ENCODE peak calls at places on chromosomes 4 and X, in six cellular contexts. One of them, this sample, is unnamed.

GRCh38 chrX:18617351-18617750 is 54.6 kb downstream of the RS1 start:
- DNase-seq in SK-N-SH: no peak
- DNase-seq in H1: no peak
- DNase-seq in HepG2: peak
- DNase-seq in IMR-90: peak
- DNase-seq in K562: no peak
- DNase-seq in this sample: no peak

GRCh38 chr4:95092762-95093161 is 335.0 kb downstream of the BMPR1B start:
- DNase-seq in SK-N-SH: peak
- DNase-seq in H1: no peak
- DNase-seq in HepG2: no peak
- DNase-seq in IMR-90: no peak
- DNase-seq in K562: no peak
- DNase-seq in this sample: no peak

GRCh38 chr4:83216856-83217683 is 67.5 kb downstream of the COQ2 start:
- DNase-seq in SK-N-SH: no peak
- DNase-seq in H1: no peak
- DNase-seq in HepG2: no peak
- DNase-seq in IMR-90: no peak
- DNase-seq in K562: no peak
- DNase-seq in this sample: no peak

GRCh38 chrX:117711774-117712173 is 404.8 kb downstream of the KLHL13 start:
- DNase-seq in SK-N-SH: peak
- DNase-seq in H1: no peak
- DNase-seq in HepG2: no peak
- DNase-seq in IMR-90: no peak
- DNase-seq in K562: no peak
- DNase-seq in this sample: no peak

GRCh38 chrX:114584434-114584943 is 603 bp downstream of the HTR2C start:
- DNase-seq in SK-N-SH: peak
- DNase-seq in H1: peak
- DNase-seq in HepG2: no peak
- DNase-seq in IMR-90: no peak
- DNase-seq in K562: no peak
- DNase-seq in this sample: no peak

GRCh38 chr4:68466751-68467150 is 19.5 kb downstream of the TMPRSS11E start:
- DNase-seq in SK-N-SH: no peak
- DNase-seq in H1: no peak
- DNase-seq in HepG2: no peak
- DNase-seq in IMR-90: no peak
- DNase-seq in K562: no peak
- DNase-seq in this sample: no peak

GRCh38 chrX:132491191-132491590 is 2.4 kb upstream of the MBNL3 start:
- DNase-seq in SK-N-SH: no peak
- DNase-seq in H1: no peak
- DNase-seq in HepG2: peak
- DNase-seq in IMR-90: no peak
- DNase-seq in K562: no peak
- DNase-seq in this sample: no peak

GRCh38 chrX:143437439-143437838 is 79.8 kb downstream of the SPANXN3 start:
- DNase-seq in SK-N-SH: peak
- DNase-seq in H1: no peak
- DNase-seq in HepG2: no peak
- DNase-seq in IMR-90: no peak
- DNase-seq in K562: no peak
- DNase-seq in this sample: no peak

GRCh38 chrX:22433292-22434070 is 160.8 kb downstream of the CBLL2 start:
- DNase-seq in SK-N-SH: no peak
- DNase-seq in H1: no peak
- DNase-seq in HepG2: no peak
- DNase-seq in IMR-90: no peak
- DNase-seq in K562: no peak
- DNase-seq in this sample: no peak

GRCh38 chrX:133722756-133723155 is 262.6 kb downstream of the GPC3 start:
- DNase-seq in SK-N-SH: no peak
- DNase-seq in H1: no peak
- DNase-seq in HepG2: no peak
- DNase-seq in IMR-90: no peak
- DNase-seq in K562: no peak
- DNase-seq in this sample: no peak

GRCh38 chr4:75630174-75630931 is at the start of gene CDKL2:
- DNase-seq in SK-N-SH: peak
- DNase-seq in H1: peak
- DNase-seq in HepG2: no peak
- DNase-seq in IMR-90: no peak
- DNase-seq in K562: no peak
- DNase-seq in this sample: peak

GRCh38 chr4:8533274-8533865 is 46.8 kb upstream of the GPR78 start:
- DNase-seq in SK-N-SH: no peak
- DNase-seq in H1: no peak
- DNase-seq in HepG2: no peak
- DNase-seq in IMR-90: no peak
- DNase-seq in K562: no peak
- DNase-seq in this sample: no peak

GRCh38 chrX:38899650-38900049 is 98.4 kb downstream of the MID1IP1 start:
- DNase-seq in SK-N-SH: no peak
- DNase-seq in H1: no peak
- DNase-seq in HepG2: no peak
- DNase-seq in IMR-90: no peak
- DNase-seq in K562: no peak
- DNase-seq in this sample: no peak

GRCh38 chr4:52235775-52236174 is 184.7 kb downstream of the SPATA18 start:
- DNase-seq in SK-N-SH: no peak
- DNase-seq in H1: no peak
- DNase-seq in HepG2: no peak
- DNase-seq in IMR-90: no peak
- DNase-seq in K562: no peak
- DNase-seq in this sample: no peak

GRCh38 chrX:98067611-98068010 is 1183.9 kb downstream of the RPA4 start:
- DNase-seq in SK-N-SH: no peak
- DNase-seq in H1: no peak
- DNase-seq in HepG2: no peak
- DNase-seq in IMR-90: peak
- DNase-seq in K562: no peak
- DNase-seq in this sample: no peak

GRCh38 chrX:104253567-104254441 is 929 bp downstream of the ESX1 start:
- DNase-seq in SK-N-SH: peak
- DNase-seq in H1: peak
- DNase-seq in HepG2: no peak
- DNase-seq in IMR-90: no peak
- DNase-seq in K562: no peak
- DNase-seq in this sample: no peak

GRCh38 chr4:16579866-16580265 is 318.6 kb downstream of the LDB2 start:
- DNase-seq in SK-N-SH: no peak
- DNase-seq in H1: no peak
- DNase-seq in HepG2: no peak
- DNase-seq in IMR-90: peak
- DNase-seq in K562: no peak
- DNase-seq in this sample: no peak

GRCh38 chr4:55512922-55513571 is 33.7 kb downstream of the CLOCK start:
- DNase-seq in SK-N-SH: no peak
- DNase-seq in H1: no peak
- DNase-seq in HepG2: peak
- DNase-seq in IMR-90: peak
- DNase-seq in K562: no peak
- DNase-seq in this sample: no peak

GRCh38 chrX:111348363-111348927 is 63.5 kb downstream of the DCX start:
- DNase-seq in SK-N-SH: no peak
- DNase-seq in H1: no peak
- DNase-seq in HepG2: no peak
- DNase-seq in IMR-90: no peak
- DNase-seq in K562: no peak
- DNase-seq in this sample: no peak

GRCh38 chr4:140095694-140096482 is 58.1 kb downstream of the MAML3 start:
- DNase-seq in SK-N-SH: peak
- DNase-seq in H1: no peak
- DNase-seq in HepG2: no peak
- DNase-seq in IMR-90: peak
- DNase-seq in K562: no peak
- DNase-seq in this sample: no peak

GRCh38 chrX:132622130-132622529 is 133.3 kb upstream of the MBNL3 start:
- DNase-seq in SK-N-SH: no peak
- DNase-seq in H1: no peak
- DNase-seq in HepG2: no peak
- DNase-seq in IMR-90: peak
- DNase-seq in K562: peak
- DNase-seq in this sample: no peak

GRCh38 chr4:168917150-168917779 is 92.8 kb downstream of the CBR4 start:
- DNase-seq in SK-N-SH: peak
- DNase-seq in H1: no peak
- DNase-seq in HepG2: peak
- DNase-seq in IMR-90: peak
- DNase-seq in K562: peak
- DNase-seq in this sample: no peak

GRCh38 chr4:55078987-55079386 is 46.4 kb downstream of the KDR start:
- DNase-seq in SK-N-SH: no peak
- DNase-seq in H1: no peak
- DNase-seq in HepG2: no peak
- DNase-seq in IMR-90: peak
- DNase-seq in K562: no peak
- DNase-seq in this sample: no peak

GRCh38 chrX:22310779-22311178 is 38.1 kb downstream of the CBLL2 start:
- DNase-seq in SK-N-SH: no peak
- DNase-seq in H1: no peak
- DNase-seq in HepG2: no peak
- DNase-seq in IMR-90: peak
- DNase-seq in K562: no peak
- DNase-seq in this sample: no peak

GRCh38 chr4:40033603-40034002 is 23.0 kb upstream of the N4BP2 start:
- DNase-seq in SK-N-SH: no peak
- DNase-seq in H1: no peak
- DNase-seq in HepG2: no peak
- DNase-seq in IMR-90: no peak
- DNase-seq in K562: no peak
- DNase-seq in this sample: no peak

GRCh38 chr4:184647391-184648101 is 1.7 kb downstream of the CASP3 start:
- DNase-seq in SK-N-SH: no peak
- DNase-seq in H1: no peak
- DNase-seq in HepG2: no peak
- DNase-seq in IMR-90: peak
- DNase-seq in K562: no peak
- DNase-seq in this sample: no peak

DNA sequence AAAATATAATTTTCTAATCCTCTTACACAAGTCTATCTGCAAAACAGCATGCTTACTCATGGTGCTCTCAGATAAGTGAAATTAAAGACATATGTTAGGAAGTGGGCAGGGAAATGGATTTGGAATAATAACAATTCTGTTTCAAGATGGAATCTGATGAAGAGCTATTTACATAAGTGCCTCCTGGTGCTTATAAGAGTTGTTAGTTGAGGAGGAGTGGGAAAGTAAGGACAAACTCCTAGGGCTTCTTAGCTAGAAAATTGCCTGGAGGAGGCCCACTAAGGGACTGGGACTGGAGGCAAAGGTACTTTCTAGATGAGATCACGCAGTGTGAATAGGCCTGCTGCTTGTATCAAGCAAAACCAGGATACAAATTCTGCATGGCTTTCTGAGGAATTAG is 939.8 kb downstream of the GLUD2 start:
- DNase-seq in SK-N-SH: peak
- DNase-seq in H1: no peak
- DNase-seq in HepG2: no peak
- DNase-seq in IMR-90: no peak
- DNase-seq in K562: no peak
- DNase-seq in this sample: no peak
- H3K9ac ChIP-seq in SK-N-SH: no peak
- H3K9ac ChIP-seq in H1: no peak
- H3K9ac ChIP-seq in HepG2: no peak
- H3K9ac ChIP-seq in IMR-90: no peak
- H3K9ac ChIP-seq in K562: no peak
- H3K9ac ChIP-seq in this sample: no peak

DNA sequence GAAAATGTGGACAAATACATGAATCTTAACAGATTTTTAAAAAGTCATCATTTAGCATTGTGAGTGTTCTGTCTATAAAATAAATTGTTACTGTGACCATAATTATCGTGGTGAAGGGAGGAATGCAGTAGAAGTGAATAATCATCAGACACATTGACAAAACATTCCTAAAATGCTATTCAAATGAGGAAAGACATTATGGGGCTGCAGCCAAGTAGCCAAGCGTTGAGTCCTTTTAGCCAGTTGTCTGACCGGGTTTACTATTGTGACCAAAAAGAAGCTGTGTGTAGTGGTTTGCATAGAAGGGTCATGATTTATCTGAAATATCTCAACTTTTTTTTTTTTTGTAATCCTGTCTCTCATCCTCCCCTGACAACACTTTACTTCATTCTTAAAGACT is 19.5 kb downstream of the WWC2 start:
- DNase-seq in SK-N-SH: no peak
- DNase-seq in H1: no peak
- DNase-seq in HepG2: no peak
- DNase-seq in IMR-90: peak
- DNase-seq in K562: no peak
- DNase-seq in this sample: no peak
- TF ChIP-seq USF2 in SK-N-SH: no peak
- TF ChIP-seq USF2 in H1: no peak
- TF ChIP-seq USF2 in HepG2: no peak
- TF ChIP-seq USF2 in IMR-90: no peak
- TF ChIP-seq USF2 in K562: no peak
- TF ChIP-seq USF2 in this sample: no peak

DNA sequence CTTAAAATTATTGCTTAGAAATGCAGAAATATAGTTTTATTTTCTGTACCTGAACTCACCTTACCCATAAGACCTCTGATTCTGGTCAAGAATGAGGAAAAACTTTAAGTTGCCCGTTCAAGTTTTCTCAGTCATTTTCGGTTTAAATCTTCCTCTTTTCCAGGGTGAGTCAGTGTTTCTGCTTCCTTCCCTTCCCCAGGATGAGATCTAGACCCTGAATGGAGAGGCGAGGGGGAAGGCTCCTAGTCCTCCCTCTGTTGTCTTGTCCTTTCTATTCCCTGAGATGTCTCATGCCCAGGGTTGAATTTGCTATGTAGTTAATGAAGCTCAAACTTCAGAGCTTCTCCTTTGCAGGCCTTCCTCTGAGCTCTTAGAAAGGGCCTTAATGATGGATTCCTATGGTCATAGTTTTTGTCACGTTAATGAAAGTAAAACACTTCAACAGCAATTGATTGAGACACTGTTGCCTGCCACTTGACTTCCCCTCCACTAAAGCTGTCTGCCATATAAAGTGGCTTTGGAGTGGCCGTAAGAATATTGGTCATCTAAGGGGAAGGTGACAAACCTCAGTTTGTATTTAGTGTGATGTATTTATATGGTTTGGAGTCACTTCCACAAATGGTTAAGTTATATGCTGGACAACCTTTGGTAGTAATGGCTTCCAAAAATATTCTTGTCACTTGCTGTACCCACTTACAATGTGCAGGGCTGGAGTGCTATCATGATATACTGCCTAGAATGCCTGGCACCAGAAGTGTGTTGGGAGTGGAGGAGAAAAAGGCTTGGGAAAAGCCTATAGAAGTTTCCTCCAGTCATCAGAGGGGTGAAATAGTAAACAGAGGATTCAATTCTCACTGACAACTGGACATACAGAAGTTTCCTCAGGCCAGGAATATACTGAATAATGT is 24.3 kb upstream of the GPRIN3 start:
- DNase-seq in SK-N-SH: no peak
- DNase-seq in H1: no peak
- DNase-seq in HepG2: no peak
- DNase-seq in IMR-90: no peak
- DNase-seq in K562: no peak
- DNase-seq in this sample: no peak
- H3K9ac ChIP-seq in SK-N-SH: no peak
- H3K9ac ChIP-seq in H1: no peak
- H3K9ac ChIP-seq in HepG2: no peak
- H3K9ac ChIP-seq in IMR-90: no peak
- H3K9ac ChIP-seq in K562: no peak
- H3K9ac ChIP-seq in this sample: no peak

GRCh38 chrX:49960061-49960460 is 37.7 kb downstream of the CLCN5 start:
- DNase-seq in SK-N-SH: no peak
- DNase-seq in H1: no peak
- DNase-seq in HepG2: no peak
- DNase-seq in IMR-90: no peak
- DNase-seq in K562: no peak
- DNase-seq in this sample: no peak
- TF ChIP-seq USF2 in SK-N-SH: no peak
- TF ChIP-seq USF2 in H1: no peak
- TF ChIP-seq USF2 in HepG2: no peak
- TF ChIP-seq USF2 in IMR-90: no peak
- TF ChIP-seq USF2 in K562: no peak
- TF ChIP-seq USF2 in this sample: no peak

This sample was measured in GM12878.